ENCODE peak calls at places on chromosomes 6 and 20, in six cellular contexts. One of them, this sample, is unnamed.

GRCh38 chr6:42230320-42231034 is 12.8 kb upstream of the MRPS10 start:
- DNase-seq in BE2C: peak
- DNase-seq in tibial artery: no peak
- DNase-seq in kidney epithelial cell: no peak
- DNase-seq in GM12865: no peak
- DNase-seq in left ventricle myocardium inferior: no peak
- DNase-seq in this sample: no peak

GRCh38 chr6:37287519-37288157 is 29.7 kb upstream of the TMEM217 start:
- DNase-seq in BE2C: no peak
- DNase-seq in tibial artery: no peak
- DNase-seq in kidney epithelial cell: no peak
- DNase-seq in GM12865: peak
- DNase-seq in left ventricle myocardium inferior: no peak
- DNase-seq in this sample: no peak

GRCh38 chr6:43186019-43186418 is 4.0 kb downstream of the CUL9 start:
- DNase-seq in BE2C: no peak
- DNase-seq in tibial artery: no peak
- DNase-seq in kidney epithelial cell: no peak
- DNase-seq in GM12865: no peak
- DNase-seq in left ventricle myocardium inferior: no peak
- DNase-seq in this sample: no peak

GRCh38 chr20:19022791-19023448 is 189.5 kb upstream of the SLC24A3 start:
- DNase-seq in BE2C: no peak
- DNase-seq in tibial artery: no peak
- DNase-seq in kidney epithelial cell: no peak
- DNase-seq in GM12865: no peak
- DNase-seq in left ventricle myocardium inferior: no peak
- DNase-seq in this sample: no peak

GRCh38 chr20:2816583-2817340 is 598 bp downstream of the TMEM239 start:
- DNase-seq in BE2C: no peak
- DNase-seq in tibial artery: no peak
- DNase-seq in kidney epithelial cell: no peak
- DNase-seq in GM12865: peak
- DNase-seq in left ventricle myocardium inferior: no peak
- DNase-seq in this sample: no peak

GRCh38 chr6:37190159-37190535 is 20.2 kb downstream of the PIM1 start:
- DNase-seq in BE2C: no peak
- DNase-seq in tibial artery: no peak
- DNase-seq in kidney epithelial cell: no peak
- DNase-seq in GM12865: no peak
- DNase-seq in left ventricle myocardium inferior: no peak
- DNase-seq in this sample: no peak

GRCh38 chr6:109292420-109292819 is 89.8 kb downstream of the CD164 start:
- DNase-seq in BE2C: no peak
- DNase-seq in tibial artery: no peak
- DNase-seq in kidney epithelial cell: no peak
- DNase-seq in GM12865: no peak
- DNase-seq in left ventricle myocardium inferior: no peak
- DNase-seq in this sample: no peak

GRCh38 chr6:10451828-10452509 is 37.1 kb upstream of the TFAP2A start:
- DNase-seq in BE2C: no peak
- DNase-seq in tibial artery: no peak
- DNase-seq in kidney epithelial cell: peak
- DNase-seq in GM12865: no peak
- DNase-seq in left ventricle myocardium inferior: no peak
- DNase-seq in this sample: no peak

GRCh38 chr6:90536516-90536915 is 50.4 kb downstream of the MAP3K7 start:
- DNase-seq in BE2C: no peak
- DNase-seq in tibial artery: no peak
- DNase-seq in kidney epithelial cell: no peak
- DNase-seq in GM12865: no peak
- DNase-seq in left ventricle myocardium inferior: no peak
- DNase-seq in this sample: no peak

GRCh38 chr20:37308098-37309050 is 18.9 kb downstream of the MANBAL start:
- DNase-seq in BE2C: no peak
- DNase-seq in tibial artery: no peak
- DNase-seq in kidney epithelial cell: no peak
- DNase-seq in GM12865: peak
- DNase-seq in left ventricle myocardium inferior: no peak
- DNase-seq in this sample: no peak

GRCh38 chr6:84280030-84280429 is 52.6 kb upstream of the CEP162 start:
- DNase-seq in BE2C: no peak
- DNase-seq in tibial artery: no peak
- DNase-seq in kidney epithelial cell: no peak
- DNase-seq in GM12865: no peak
- DNase-seq in left ventricle myocardium inferior: no peak
- DNase-seq in this sample: no peak

GRCh38 chr6:139939189-139939979 is 564.9 kb upstream of the CITED2 start:
- DNase-seq in BE2C: no peak
- DNase-seq in tibial artery: no peak
- DNase-seq in kidney epithelial cell: no peak
- DNase-seq in GM12865: peak
- DNase-seq in left ventricle myocardium inferior: no peak
- DNase-seq in this sample: no peak

GRCh38 chr6:165891320-165891719 is 228.3 kb upstream of the PDE10A start:
- DNase-seq in BE2C: no peak
- DNase-seq in tibial artery: no peak
- DNase-seq in kidney epithelial cell: no peak
- DNase-seq in GM12865: no peak
- DNase-seq in left ventricle myocardium inferior: no peak
- DNase-seq in this sample: no peak
- TF ChIP-seq CTCF in BE2C: peak
- TF ChIP-seq CTCF in tibial artery: no peak
- TF ChIP-seq CTCF in kidney epithelial cell: no peak
- TF ChIP-seq CTCF in GM12865: no peak
- TF ChIP-seq CTCF in left ventricle myocardium inferior: no peak
- TF ChIP-seq CTCF in this sample: no peak

DNA sequence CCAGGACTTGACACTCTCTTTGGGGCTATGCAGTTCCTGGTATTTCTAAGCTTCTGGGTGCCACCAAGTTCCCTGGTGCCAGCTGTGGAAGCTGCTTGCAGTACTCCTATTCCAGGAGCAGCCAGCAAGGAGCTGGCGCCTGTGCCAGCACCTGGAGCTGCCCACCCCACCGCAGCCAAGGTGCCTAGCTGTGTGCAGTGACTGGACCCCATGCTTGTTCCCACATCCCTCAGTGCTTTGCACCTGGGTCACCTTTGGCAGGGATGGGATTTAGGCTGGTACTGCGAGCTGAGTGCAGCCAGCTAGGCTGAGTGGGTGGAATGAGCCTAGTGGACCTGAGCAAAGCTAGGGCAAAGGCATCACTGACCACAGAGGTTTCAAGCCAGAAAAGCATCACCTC is 1674.9 kb downstream of the HACE1 start:
- DNase-seq in BE2C: no peak
- DNase-seq in tibial artery: no peak
- DNase-seq in kidney epithelial cell: no peak
- DNase-seq in GM12865: no peak
- DNase-seq in left ventricle myocardium inferior: no peak
- DNase-seq in this sample: no peak
- TF ChIP-seq CTCF in BE2C: no peak
- TF ChIP-seq CTCF in tibial artery: no peak
- TF ChIP-seq CTCF in kidney epithelial cell: no peak
- TF ChIP-seq CTCF in GM12865: no peak
- TF ChIP-seq CTCF in left ventricle myocardium inferior: no peak
- TF ChIP-seq CTCF in this sample: no peak

GRCh38 chr6:142796571-142796970 is 148.4 kb downstream of the HIVEP2 start:
- DNase-seq in BE2C: no peak
- DNase-seq in tibial artery: no peak
- DNase-seq in kidney epithelial cell: no peak
- DNase-seq in GM12865: no peak
- DNase-seq in left ventricle myocardium inferior: no peak
- DNase-seq in this sample: peak
- TF ChIP-seq CTCF in BE2C: no peak
- TF ChIP-seq CTCF in tibial artery: no peak
- TF ChIP-seq CTCF in kidney epithelial cell: no peak
- TF ChIP-seq CTCF in GM12865: no peak
- TF ChIP-seq CTCF in left ventricle myocardium inferior: no peak
- TF ChIP-seq CTCF in this sample: no peak

GRCh38 chr6:151372164-151372563 is 19.2 kb downstream of the ZBTB2 start:
- DNase-seq in BE2C: no peak
- DNase-seq in tibial artery: no peak
- DNase-seq in kidney epithelial cell: no peak
- DNase-seq in GM12865: no peak
- DNase-seq in left ventricle myocardium inferior: no peak
- DNase-seq in this sample: no peak

GRCh38 chr6:151374024-151374423 is 17.3 kb downstream of the ZBTB2 start:
- DNase-seq in BE2C: no peak
- DNase-seq in tibial artery: no peak
- DNase-seq in kidney epithelial cell: no peak
- DNase-seq in GM12865: no peak
- DNase-seq in left ventricle myocardium inferior: no peak
- DNase-seq in this sample: peak

GRCh38 chr6:151365233-151365632 is 26.1 kb downstream of the ZBTB2 start:
- DNase-seq in BE2C: no peak
- DNase-seq in tibial artery: no peak
- DNase-seq in kidney epithelial cell: no peak
- DNase-seq in GM12865: no peak
- DNase-seq in left ventricle myocardium inferior: no peak
- DNase-seq in this sample: no peak

GRCh38 chr6:151375833-151376232 is 15.5 kb downstream of the ZBTB2 start:
- DNase-seq in BE2C: no peak
- DNase-seq in tibial artery: no peak
- DNase-seq in kidney epithelial cell: no peak
- DNase-seq in GM12865: no peak
- DNase-seq in left ventricle myocardium inferior: no peak
- DNase-seq in this sample: no peak

DNA sequence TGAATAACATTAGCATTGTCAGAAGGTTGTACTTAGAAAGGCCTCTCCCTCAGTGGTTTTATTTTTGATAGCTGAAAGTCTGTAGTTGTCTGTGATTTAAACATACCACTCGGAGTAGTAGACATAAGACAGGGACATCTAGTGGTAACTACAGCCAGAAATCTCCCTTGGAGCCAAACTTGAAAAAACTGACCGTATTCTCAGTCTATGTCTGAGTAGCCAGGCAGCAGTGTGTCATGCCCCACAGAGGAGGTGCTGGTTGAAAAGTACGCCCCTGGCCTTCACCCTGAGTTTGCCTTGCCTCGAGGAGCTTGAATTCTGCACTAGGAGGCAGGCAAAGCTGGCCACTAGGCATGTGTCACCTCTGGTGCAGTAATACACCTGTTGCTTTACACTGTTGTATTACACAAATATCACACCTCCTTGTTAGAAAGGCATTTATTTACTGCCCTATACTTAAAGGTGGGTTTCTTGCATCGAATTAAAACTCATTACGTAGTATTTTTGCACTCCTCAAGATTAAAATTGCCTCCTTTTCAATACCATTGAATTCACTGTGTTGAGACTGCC is 20.8 kb downstream of the ZBTB2 start:
- DNase-seq in BE2C: no peak
- DNase-seq in tibial artery: no peak
- DNase-seq in kidney epithelial cell: no peak
- DNase-seq in GM12865: no peak
- DNase-seq in left ventricle myocardium inferior: no peak
- DNase-seq in this sample: no peak
- TF ChIP-seq CTCF in BE2C: peak
- TF ChIP-seq CTCF in tibial artery: no peak
- TF ChIP-seq CTCF in kidney epithelial cell: peak
- TF ChIP-seq CTCF in GM12865: no peak
- TF ChIP-seq CTCF in left ventricle myocardium inferior: peak
- TF ChIP-seq CTCF in this sample: no peak